ENCODE peak calls at places on chromosomes 2 and 18, in four cellular contexts. One of them, this sample, is unnamed.

GRCh38 chr2:214816135-214816534 is 6.7 kb upstream of the BARD1 start:
- DNase-seq in A549: no peak
- DNase-seq in heart left ventricle: no peak
- DNase-seq in prostate gland: no peak
- DNase-seq in this sample: no peak

GRCh38 chr18:47735041-47735440 is 195.4 kb downstream of the SMAD2 start:
- DNase-seq in A549: no peak
- DNase-seq in prostate gland: no peak
- DNase-seq in heart left ventricle: no peak
- DNase-seq in this sample: no peak

GRCh38 chr2:120460511-120460910 is 114.6 kb downstream of the INHBB start:
- DNase-seq in heart left ventricle: no peak
- DNase-seq in prostate gland: no peak
- DNase-seq in A549: no peak
- DNase-seq in this sample: no peak

GRCh38 chr18:50097702-50098101 is 97.2 kb downstream of the MYO5B start:
- DNase-seq in prostate gland: peak
- DNase-seq in A549: no peak
- DNase-seq in heart left ventricle: no peak
- DNase-seq in this sample: no peak

GRCh38 chr18:57077786-57078552 is 68.9 kb upstream of the BOD1L2 start:
- DNase-seq in prostate gland: no peak
- DNase-seq in A549: no peak
- DNase-seq in heart left ventricle: no peak
- DNase-seq in this sample: no peak

GRCh38 chr2:119520696-119521436 is 3.4 kb downstream of the SCTR start:
- DNase-seq in prostate gland: no peak
- DNase-seq in A549: no peak
- DNase-seq in heart left ventricle: no peak
- DNase-seq in this sample: peak

GRCh38 chr2:218448934-218449333 is 30.0 kb downstream of the VIL1 start:
- DNase-seq in A549: peak
- DNase-seq in prostate gland: no peak
- DNase-seq in heart left ventricle: no peak
- DNase-seq in this sample: no peak

GRCh38 chr2:25305809-25306208 is 35.9 kb downstream of the DNMT3A start:
- DNase-seq in heart left ventricle: peak
- DNase-seq in prostate gland: no peak
- DNase-seq in A549: no peak
- DNase-seq in this sample: no peak

GRCh38 chr2:102975996-102976636 is 214.3 kb downstream of the TMEM182 start:
- DNase-seq in A549: peak
- DNase-seq in heart left ventricle: no peak
- DNase-seq in prostate gland: no peak
- DNase-seq in this sample: no peak

GRCh38 chr2:212692466-212692865 is 153.9 kb upstream of the ERBB4 start:
- DNase-seq in prostate gland: no peak
- DNase-seq in A549: no peak
- DNase-seq in heart left ventricle: no peak
- DNase-seq in this sample: no peak

GRCh38 chr2:123670286-123670685 is 354.8 kb upstream of the CNTNAP5 start:
- DNase-seq in prostate gland: no peak
- DNase-seq in A549: no peak
- DNase-seq in heart left ventricle: no peak
- DNase-seq in this sample: no peak

GRCh38 chr2:160351978-160352377 is 141.6 kb downstream of the RBMS1 start:
- DNase-seq in A549: peak
- DNase-seq in prostate gland: no peak
- DNase-seq in heart left ventricle: no peak
- DNase-seq in this sample: no peak

GRCh38 chr18:37383036-37383788 is 182.4 kb downstream of the CELF4 start:
- DNase-seq in prostate gland: no peak
- DNase-seq in heart left ventricle: no peak
- DNase-seq in A549: no peak
- DNase-seq in this sample: no peak

GRCh38 chr2:184685999-184686841 is 87.9 kb downstream of the ZNF804A start:
- DNase-seq in heart left ventricle: no peak
- DNase-seq in A549: no peak
- DNase-seq in prostate gland: no peak
- DNase-seq in this sample: no peak

GRCh38 chr18:63314062-63314790 is 5.3 kb downstream of the BCL2 start:
- DNase-seq in heart left ventricle: no peak
- DNase-seq in A549: no peak
- DNase-seq in prostate gland: no peak
- DNase-seq in this sample: no peak

GRCh38 chr2:180570864-180571263 is 409.5 kb upstream of the UBE2E3 start:
- DNase-seq in A549: no peak
- DNase-seq in prostate gland: no peak
- DNase-seq in heart left ventricle: no peak
- DNase-seq in this sample: no peak

GRCh38 chr2:176682278-176682677 is 413.0 kb downstream of the MTX2 start:
- DNase-seq in prostate gland: no peak
- DNase-seq in heart left ventricle: no peak
- DNase-seq in A549: no peak
- DNase-seq in this sample: no peak

GRCh38 chr2:10136187-10136934 is 13.8 kb downstream of the RRM2 start:
- DNase-seq in prostate gland: no peak
- DNase-seq in A549: no peak
- DNase-seq in heart left ventricle: no peak
- DNase-seq in this sample: no peak

GRCh38 chr2:241892299-241893137 is 23.0 kb downstream of the RTP5 start:
- DNase-seq in prostate gland: no peak
- DNase-seq in heart left ventricle: no peak
- DNase-seq in A549: no peak
- DNase-seq in this sample: no peak

GRCh38 chr2:113052767-113053166 is at the start of gene IL36B:
- DNase-seq in A549: no peak
- DNase-seq in heart left ventricle: no peak
- DNase-seq in prostate gland: no peak
- DNase-seq in this sample: no peak

GRCh38 chr2:241965931-241966412 is 96.4 kb downstream of the RTP5 start:
- DNase-seq in prostate gland: no peak
- DNase-seq in heart left ventricle: peak
- DNase-seq in A549: no peak
- DNase-seq in this sample: no peak

GRCh38 chr2:56132138-56132537 is 51.7 kb upstream of the CCDC85A start:
- DNase-seq in heart left ventricle: no peak
- DNase-seq in prostate gland: no peak
- DNase-seq in A549: peak
- DNase-seq in this sample: no peak

GRCh38 chr2:96116424-96116878 is at the start of gene ADRA2B:
- DNase-seq in heart left ventricle: peak
- DNase-seq in prostate gland: peak
- DNase-seq in A549: peak
- DNase-seq in this sample: no peak

GRCh38 chr2:216450346-216450745 is 38.1 kb downstream of the SMARCAL1 start:
- DNase-seq in heart left ventricle: no peak
- DNase-seq in A549: no peak
- DNase-seq in prostate gland: no peak
- DNase-seq in this sample: no peak

GRCh38 chr2:219175928-219176817 is 552 bp downstream of the CNPPD1 start:
- DNase-seq in A549: peak
- DNase-seq in heart left ventricle: peak
- DNase-seq in prostate gland: peak
- DNase-seq in this sample: peak

GRCh38 chr2:224401641-224402342 is at the start of gene FAM124B:
- DNase-seq in heart left ventricle: peak
- DNase-seq in A549: no peak
- DNase-seq in prostate gland: no peak
- DNase-seq in this sample: peak

GRCh38 chr2:191869178-191869577 is 22.3 kb upstream of the CAVIN2 start:
- DNase-seq in A549: no peak
- DNase-seq in prostate gland: no peak
- DNase-seq in heart left ventricle: no peak
- DNase-seq in this sample: no peak

GRCh38 chr2:57181315-57182038 is 865.1 kb upstream of the VRK2 start:
- DNase-seq in prostate gland: no peak
- DNase-seq in A549: no peak
- DNase-seq in heart left ventricle: no peak
- DNase-seq in this sample: no peak

GRCh38 chr2:212173331-212173730 is 365.3 kb downstream of the ERBB4 start:
- DNase-seq in prostate gland: no peak
- DNase-seq in heart left ventricle: no peak
- DNase-seq in A549: no peak
- DNase-seq in this sample: no peak

GRCh38 chr2:33014268-33014667 is 67.5 kb downstream of the LTBP1 start:
- DNase-seq in heart left ventricle: no peak
- DNase-seq in A549: no peak
- DNase-seq in prostate gland: no peak
- DNase-seq in this sample: no peak

GRCh38 chr2:201220102-201220570 is 37.2 kb downstream of the CASP10 start:
- DNase-seq in A549: no peak
- DNase-seq in heart left ventricle: no peak
- DNase-seq in prostate gland: peak
- DNase-seq in this sample: no peak

GRCh38 chr2:112140899-112141622 is 2.9 kb downstream of the FBLN7 start:
- DNase-seq in heart left ventricle: no peak
- DNase-seq in A549: no peak
- DNase-seq in prostate gland: no peak
- DNase-seq in this sample: no peak

GRCh38 chr2:232588031-232588430 is 37.5 kb downstream of the EIF4E2 start:
- DNase-seq in heart left ventricle: no peak
- DNase-seq in prostate gland: no peak
- DNase-seq in A549: no peak
- DNase-seq in this sample: no peak

GRCh38 chr2:239514753-239515152 is 113.9 kb upstream of the HDAC4 start:
- DNase-seq in heart left ventricle: no peak
- DNase-seq in A549: no peak
- DNase-seq in prostate gland: no peak
- DNase-seq in this sample: no peak
- TF ChIP-seq CTCF in heart left ventricle: no peak
- TF ChIP-seq CTCF in A549: no peak
- TF ChIP-seq CTCF in prostate gland: no peak
- TF ChIP-seq CTCF in this sample: no peak

GRCh38 chr2:23940262-23940975 is at the start of gene UBXN2A:
- DNase-seq in heart left ventricle: peak
- DNase-seq in A549: peak
- DNase-seq in prostate gland: peak
- DNase-seq in this sample: peak
- TF ChIP-seq POLR2A in heart left ventricle: peak
- TF ChIP-seq POLR2A in A549: peak
- TF ChIP-seq POLR2A in prostate gland: peak
- TF ChIP-seq POLR2A in this sample: no peak

DNA sequence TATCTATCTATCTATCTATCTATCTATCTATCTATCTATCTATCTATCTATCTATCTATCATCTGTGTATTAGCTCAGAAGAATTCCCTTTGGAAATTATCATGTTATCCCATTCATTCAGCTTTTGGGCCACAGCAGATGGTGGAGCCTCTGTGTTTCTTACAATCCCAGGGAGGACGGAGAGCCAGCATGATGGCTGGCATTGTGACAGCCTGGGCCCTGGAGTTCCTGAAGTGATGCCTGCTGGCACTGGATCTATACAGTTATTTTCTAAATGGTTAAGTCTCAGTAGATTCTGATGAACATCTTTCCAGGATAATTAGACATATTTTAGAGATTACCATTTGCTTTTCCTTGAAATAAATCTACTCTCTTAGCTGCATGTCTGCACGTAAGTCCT is 385.4 kb upstream of the NXPH2 start:
- DNase-seq in prostate gland: no peak
- DNase-seq in heart left ventricle: no peak
- DNase-seq in A549: no peak
- DNase-seq in this sample: no peak
- TF ChIP-seq CTCF in prostate gland: no peak
- TF ChIP-seq CTCF in heart left ventricle: no peak
- TF ChIP-seq CTCF in A549: no peak
- TF ChIP-seq CTCF in this sample: no peak

GRCh38 chr2:204885747-204886146 is 340.5 kb downstream of the PARD3B start:
- DNase-seq in prostate gland: no peak
- DNase-seq in heart left ventricle: no peak
- DNase-seq in A549: no peak
- DNase-seq in this sample: no peak
- TF ChIP-seq POLR2A in prostate gland: no peak
- TF ChIP-seq POLR2A in heart left ventricle: no peak
- TF ChIP-seq POLR2A in A549: no peak
- TF ChIP-seq POLR2A in this sample: no peak

GRCh38 chr2:239143858-239144712 is 256.7 kb downstream of the HDAC4 start:
- DNase-seq in A549: peak
- DNase-seq in heart left ventricle: no peak
- DNase-seq in prostate gland: no peak
- DNase-seq in this sample: no peak
- TF ChIP-seq CTCF in A549: peak
- TF ChIP-seq CTCF in heart left ventricle: peak
- TF ChIP-seq CTCF in prostate gland: no peak
- TF ChIP-seq CTCF in this sample: no peak

GRCh38 chr2:234496835-234497591 is at the start of gene ARL4C:
- DNase-seq in A549: no peak
- DNase-seq in prostate gland: peak
- DNase-seq in heart left ventricle: peak
- DNase-seq in this sample: peak
- TF ChIP-seq POLR2A in A549: peak
- TF ChIP-seq POLR2A in prostate gland: peak
- TF ChIP-seq POLR2A in heart left ventricle: no peak
- TF ChIP-seq POLR2A in this sample: peak

This sample was measured in lower leg skin.